ENCODE peak calls at places on chromosomes 3 and 15, in five cellular contexts. L, B, C, H and J are unnamed samples.

GRCh38 chr3:191958980-191959671 is 498.2 kb downstream of the PYDC2 start:
- DNase-seq in L (no peak), B (no peak), C (no peak), H (no peak), J (no peak)

GRCh38 chr3:60582285-60582684 is 669.0 kb downstream of the FHIT start:
- DNase-seq in L (no peak), B (peak), C (no peak), H (peak), J (no peak)

GRCh38 chr15:56805466-56806146 is 72.3 kb upstream of the ZNF280D start:
- DNase-seq in L (peak), B (peak), C (no peak), H (no peak), J (no peak)

GRCh38 chr3:190673157-190673556 is 159.3 kb downstream of the IL1RAP start:
- DNase-seq in L (no peak), B (peak), C (no peak), H (no peak), J (no peak)

GRCh38 chr3:167813169-167814123 is 77.9 kb downstream of the SERPINI1 start:
- DNase-seq in L (no peak), B (no peak), C (no peak), H (no peak), J (no peak)

GRCh38 chr3:117547956-117548550 is 838.5 kb downstream of the TUSC7 start:
- DNase-seq in L (peak), B (peak), C (no peak), H (no peak), J (no peak)

GRCh38 chr15:101662203-101662602 is 10.0 kb upstream of the TM2D3 start:
- DNase-seq in L (no peak), B (no peak), C (no peak), H (no peak), J (no peak)

GRCh38 chr3:124395165-124395564 is 335.1 kb upstream of the UMPS start:
- DNase-seq in L (no peak), B (no peak), C (peak), H (no peak), J (no peak)

GRCh38 chr15:59764775-59765174 is 75.7 kb upstream of the BNIP2 start:
- DNase-seq in L (no peak), B (no peak), C (no peak), H (no peak), J (no peak)

GRCh38 chr3:12158387-12159226 is at the start of gene TIMP4:
- DNase-seq in L (no peak), B (peak), C (no peak), H (no peak), J (peak)

GRCh38 chr15:50116477-50116876 is 2.6 kb downstream of the ATP8B4 start:
- DNase-seq in L (peak), B (peak), C (peak), H (peak), J (no peak)

GRCh38 chr3:173913397-173913796 is 515.9 kb downstream of the NLGN1 start:
- DNase-seq in L (no peak), B (peak), C (no peak), H (no peak), J (no peak)

GRCh38 chr15:77456746-77457618 is 36.3 kb downstream of the HMG20A start:
- DNase-seq in L (no peak), B (peak), C (no peak), H (no peak), J (no peak)

GRCh38 chr15:74396445-74397238 is 29.2 kb upstream of the CYP11A1 start:
- DNase-seq in L (no peak), B (peak), C (no peak), H (no peak), J (no peak)

GRCh38 chr15:75129788-75130187 is 71.9 kb upstream of the C15orf39 start:
- DNase-seq in L (no peak), B (no peak), C (no peak), H (no peak), J (no peak)

GRCh38 chr15:74398183-74398582 is 30.7 kb upstream of the CYP11A1 start:
- DNase-seq in L (no peak), B (no peak), C (no peak), H (no peak), J (no peak)

GRCh38 chr3:132445812-132446211 is 28.5 kb downstream of the DNAJC13 start:
- DNase-seq in L (no peak), B (peak), C (peak), H (no peak), J (no peak)

GRCh38 chr15:86879250-86880229 is 799.9 kb downstream of the AGBL1 start:
- DNase-seq in L (no peak), B (peak), C (no peak), H (no peak), J (no peak)

GRCh38 chr15:91704343-91704742 is 149.2 kb upstream of the SLCO3A1 start:
- DNase-seq in L (no peak), B (no peak), C (no peak), H (no peak), J (no peak)

GRCh38 chr3:172658344-172659245 is 52.3 kb downstream of the NCEH1 start:
- DNase-seq in L (peak), B (peak), C (no peak), H (no peak), J (no peak)

GRCh38 chr3:169390310-169390731 is 273.2 kb downstream of the MECOM start:
- DNase-seq in L (no peak), B (peak), C (peak), H (no peak), J (no peak)

GRCh38 chr3:127157181-127157828 is 35.6 kb upstream of the PRR23E start:
- DNase-seq in L (no peak), B (no peak), C (no peak), H (no peak), J (no peak)

GRCh38 chr3:43378066-43378935 is 92.0 kb downstream of the SNRK start:
- DNase-seq in L (no peak), B (no peak), C (peak), H (no peak), J (no peak)

GRCh38 chr15:80404057-80404718 is at the start of gene ARNT2:
- DNase-seq in L (no peak), B (no peak), C (peak), H (peak), J (peak)

GRCh38 chr3:194425399-194425798 is 26.3 kb upstream of the GP5 start:
- DNase-seq in L (no peak), B (no peak), C (no peak), H (no peak), J (no peak)

GRCh38 chr15:62071711-62072308 is 5.0 kb downstream of the C2CD4A start:
- DNase-seq in L (no peak), B (peak), C (peak), H (no peak), J (no peak)

GRCh38 chr15:55475842-55476241 is 32.2 kb downstream of the DNAAF4 start:
- DNase-seq in L (no peak), B (no peak), C (peak), H (no peak), J (no peak)

GRCh38 chr15:78726870-78727551 is 84.3 kb downstream of the ADAMTS7 start:
- DNase-seq in L (peak), B (no peak), C (peak), H (no peak), J (no peak)

GRCh38 chr15:80565398-80565797 is 129.7 kb upstream of the ABHD17C start:
- DNase-seq in L (no peak), B (no peak), C (no peak), H (no peak), J (no peak)

GRCh38 chr3:10703875-10704274 is 112.2 kb upstream of the SLC6A11 start:
- DNase-seq in L (no peak), B (peak), C (no peak), H (peak), J (no peak)
- TF ChIP-seq CTCF in L (no peak), B (peak), C (peak), H (peak), J (peak)

DNA sequence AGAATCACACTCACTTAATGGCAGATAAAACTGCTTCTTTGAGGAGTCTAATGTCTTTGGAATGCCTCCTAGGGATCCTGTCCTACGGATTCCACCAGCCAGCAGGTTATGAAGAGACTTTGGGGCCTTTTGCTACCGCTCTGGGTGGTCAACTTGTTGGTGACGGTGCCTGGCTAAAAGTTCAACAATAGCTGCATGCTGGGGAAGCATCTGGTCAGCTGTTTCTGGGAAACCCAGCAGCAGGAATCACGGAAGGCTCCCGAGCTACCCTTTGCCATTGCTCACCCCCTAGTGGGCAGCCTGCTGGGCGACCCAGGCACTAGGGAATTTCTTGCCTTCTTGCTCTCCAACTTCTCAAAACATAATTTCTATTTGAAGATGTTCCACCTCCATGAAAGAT is 263.3 kb downstream of the NEK10 start:
- DNase-seq in L (no peak), B (no peak), C (no peak), H (peak), J (no peak)
- TF ChIP-seq CTCF in L (no peak), B (no peak), C (peak), H (peak), J (no peak)

GRCh38 chr15:85168642-85169173 is 187.1 kb downstream of the PDE8A start:
- DNase-seq in L (no peak), B (no peak), C (peak), H (peak), J (no peak)
- TF ChIP-seq CTCF in L (peak), B (peak), C (peak), H (peak), J (peak)

GRCh38 chr3:64664397-64664796 is 23.4 kb downstream of the ADAMTS9 start:
- DNase-seq in L (no peak), B (no peak), C (no peak), H (no peak), J (no peak)

GRCh38 chr3:64666171-64666581 is 21.6 kb downstream of the ADAMTS9 start:
- DNase-seq in L (no peak), B (peak), C (no peak), H (no peak), J (no peak)

GRCh38 chr3:64667138-64667537 is 20.7 kb downstream of the ADAMTS9 start:
- DNase-seq in L (no peak), B (peak), C (no peak), H (no peak), J (no peak)

GRCh38 chr3:64668582-64669510 is 19.0 kb downstream of the ADAMTS9 start:
- DNase-seq in L (no peak), B (no peak), C (no peak), H (no peak), J (no peak)

DNA sequence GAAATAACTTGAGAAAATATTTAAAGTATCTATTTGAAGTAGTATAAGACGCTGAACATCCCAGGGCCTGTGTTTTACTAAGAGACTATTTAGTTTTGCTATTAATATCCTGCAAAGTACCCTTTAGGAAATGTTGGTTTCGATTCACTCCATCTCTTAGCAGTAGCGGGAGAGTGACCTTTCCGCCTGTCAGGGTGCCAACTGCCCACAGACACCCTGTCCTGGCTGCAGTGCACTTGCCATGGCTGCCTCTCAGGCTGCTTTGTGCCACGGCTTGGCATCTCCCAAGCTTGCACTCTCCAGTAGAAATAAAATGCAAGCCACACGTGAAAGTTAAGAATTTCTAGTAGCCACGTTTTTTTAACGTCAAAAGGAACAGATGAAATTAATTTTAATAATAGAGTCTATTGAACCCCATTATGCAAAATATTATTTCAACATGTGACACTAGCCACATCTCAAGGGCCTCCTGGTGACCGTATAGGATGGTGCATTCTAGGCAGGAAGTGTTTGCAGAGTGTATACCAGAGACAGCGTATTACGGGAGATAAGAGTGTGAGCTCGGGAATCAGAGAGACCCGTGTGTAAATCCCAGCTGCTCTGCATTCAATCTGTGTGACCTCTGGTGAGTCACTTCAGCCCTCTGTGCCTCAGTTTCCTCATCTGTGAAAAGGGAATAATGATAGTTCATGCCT is 19.8 kb downstream of the ADAMTS9 start:
- DNase-seq in L (peak), B (no peak), C (no peak), H (no peak), J (no peak)
- TF ChIP-seq CTCF in L (no peak), B (no peak), C (no peak), H (no peak), J (no peak)

DNA sequence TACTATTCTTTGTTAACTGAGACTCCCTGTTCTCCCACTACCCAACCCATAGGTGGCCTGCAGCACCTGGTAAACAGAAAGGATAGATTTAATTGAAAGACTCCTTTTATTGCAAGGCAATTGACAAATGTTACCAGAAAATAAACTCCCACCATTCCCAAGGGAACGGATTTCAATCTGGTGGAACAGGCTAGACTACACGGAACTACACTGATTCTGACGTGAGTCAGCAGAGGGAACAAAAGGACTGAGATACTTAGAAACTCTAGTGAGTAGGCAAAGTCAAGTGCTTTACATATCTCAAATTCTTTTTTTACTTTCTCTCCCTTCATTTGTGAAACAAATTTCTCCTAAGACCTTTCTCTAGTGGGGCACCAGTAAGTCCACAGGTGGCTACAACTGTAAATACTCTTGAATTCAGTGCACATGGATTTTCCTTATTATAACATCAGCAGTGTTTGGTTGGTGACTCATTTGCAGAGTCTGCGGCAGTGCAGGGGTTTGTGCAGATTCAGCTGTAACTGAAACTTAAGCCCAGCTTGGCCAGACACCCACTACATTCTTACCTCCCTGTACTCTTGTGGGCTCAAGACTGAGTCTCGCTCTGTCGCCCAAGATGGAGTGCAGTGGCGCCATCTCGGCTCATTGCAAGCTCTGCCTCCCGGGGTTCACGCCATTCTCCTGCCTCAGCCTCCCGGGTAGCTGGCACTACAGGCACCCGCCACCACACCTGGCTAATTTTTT is 34.3 kb upstream of the PLSCR2 start:
- DNase-seq in L (no peak), B (peak), C (no peak), H (no peak), J (no peak)
- TF ChIP-seq CTCF in L (no peak), B (peak), C (no peak), H (no peak), J (no peak)

GRCh38 chr3:151307131-151307530 is 9.5 kb downstream of the GPR87 start:
- DNase-seq in L (no peak), B (no peak), C (no peak), H (no peak), J (no peak)

GRCh38 chr3:151305778-151306157 is 10.9 kb downstream of the GPR87 start:
- DNase-seq in L (no peak), B (peak), C (no peak), H (no peak), J (no peak)

GRCh38 chr3:151306168-151306810 is 10.3 kb downstream of the GPR87 start:
- DNase-seq in L (no peak), B (no peak), C (no peak), H (no peak), J (no peak)

GRCh38 chr3:151307583-151307982 is 9.0 kb downstream of the GPR87 start:
- DNase-seq in L (no peak), B (no peak), C (no peak), H (no peak), J (no peak)

GRCh38 chr3:151305081-151305777 is 11.4 kb downstream of the GPR87 start:
- DNase-seq in L (peak), B (peak), C (peak), H (peak), J (peak)
- TF ChIP-seq CTCF in L (no peak), B (peak), C (peak), H (no peak), J (no peak)

DNA sequence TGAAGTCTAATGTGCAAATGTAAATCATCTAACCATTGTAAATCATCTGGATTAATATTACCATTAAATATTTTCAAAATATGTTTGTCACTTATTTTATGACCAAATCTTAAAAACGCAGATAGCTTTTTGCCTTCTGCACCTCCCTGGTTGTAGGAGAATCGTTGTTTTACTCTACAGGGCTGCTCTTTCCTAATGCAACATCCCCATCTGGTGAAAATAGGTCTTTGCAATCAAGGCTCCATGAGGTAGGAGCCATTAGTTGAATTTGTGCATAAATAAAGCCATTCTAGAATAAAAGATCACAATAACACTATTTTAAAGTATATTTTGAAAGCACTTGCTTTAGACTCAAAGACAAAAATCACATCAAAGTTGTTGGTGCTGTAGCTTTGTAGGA is 535.6 kb upstream of the AGTR1 start:
- DNase-seq in L (no peak), B (no peak), C (no peak), H (no peak), J (no peak)
- TF ChIP-seq CTCF in L (no peak), B (no peak), C (no peak), H (no peak), J (no peak)

GRCh38 chr15:45703670-45704328 is 69.0 kb downstream of the SQOR start:
- DNase-seq in L (no peak), B (no peak), C (no peak), H (no peak), J (no peak)
- TF ChIP-seq CTCF in L (no peak), B (peak), C (peak), H (peak), J (no peak)

GRCh38 chr3:64262574-64263114 is 37.4 kb upstream of the PRICKLE2 start:
- DNase-seq in L (no peak), B (no peak), C (no peak), H (no peak), J (no peak)
- TF ChIP-seq CTCF in L (no peak), B (peak), C (no peak), H (no peak), J (no peak)

GRCh38 chr3:48918388-48919214 is at the start of gene ARIH2:
- DNase-seq in L (peak), B (peak), C (peak), H (peak), J (peak)
- TF ChIP-seq CTCF in L (no peak), B (no peak), C (peak), H (no peak), J (no peak)